ENCODE peak calls at places on chromosomes 3 and 15, in nine cellular contexts. One of them, this sample, is unnamed.

GRCh38 chr15:101181349-101181748 is 70.5 kb downstream of the CHSY1 start:
- DNase-seq in hepatocyte: no peak
- DNase-seq in Right ventricle myocardium superior: no peak
- DNase-seq in HEK293T: no peak
- DNase-seq in AG10803: no peak
- DNase-seq in aorta: no peak
- DNase-seq in activated CD4-positive, alpha-beta T cell treated with anti-CD3 and anti-CD28 coated beads, Interleukin-2, amount 50 U/mL, for 24 hours: no peak
- DNase-seq in upper lobe of right lung: no peak
- DNase-seq in stimulated activated CD4-positive, alpha-beta T cell treated with anti-CD3 and anti-CD28 coated beads, Interleukin-2, amount 100 ng/mL, for 48 hours: no peak
- DNase-seq in this sample: no peak

GRCh38 chr3:46812237-46812791 is 50.9 kb downstream of the MYL3 start:
- DNase-seq in activated CD4-positive, alpha-beta T cell treated with anti-CD3 and anti-CD28 coated beads, Interleukin-2, amount 50 U/mL, for 24 hours: peak
- DNase-seq in hepatocyte: peak
- DNase-seq in HEK293T: peak
- DNase-seq in AG10803: peak
- DNase-seq in stimulated activated CD4-positive, alpha-beta T cell treated with anti-CD3 and anti-CD28 coated beads, Interleukin-2, amount 100 ng/mL, for 48 hours: peak
- DNase-seq in aorta: peak
- DNase-seq in Right ventricle myocardium superior: peak
- DNase-seq in upper lobe of right lung: peak
- DNase-seq in this sample: peak

GRCh38 chr3:157566596-157566995 is 63.4 kb upstream of the VEPH1 start:
- DNase-seq in stimulated activated CD4-positive, alpha-beta T cell treated with anti-CD3 and anti-CD28 coated beads, Interleukin-2, amount 100 ng/mL, for 48 hours: no peak
- DNase-seq in Right ventricle myocardium superior: no peak
- DNase-seq in HEK293T: no peak
- DNase-seq in aorta: no peak
- DNase-seq in upper lobe of right lung: no peak
- DNase-seq in activated CD4-positive, alpha-beta T cell treated with anti-CD3 and anti-CD28 coated beads, Interleukin-2, amount 50 U/mL, for 24 hours: no peak
- DNase-seq in hepatocyte: no peak
- DNase-seq in AG10803: no peak
- DNase-seq in this sample: no peak

GRCh38 chr3:149343951-149344350 is 10.5 kb upstream of the TM4SF18 start:
- DNase-seq in AG10803: no peak
- DNase-seq in HEK293T: no peak
- DNase-seq in stimulated activated CD4-positive, alpha-beta T cell treated with anti-CD3 and anti-CD28 coated beads, Interleukin-2, amount 100 ng/mL, for 48 hours: no peak
- DNase-seq in hepatocyte: no peak
- DNase-seq in aorta: no peak
- DNase-seq in activated CD4-positive, alpha-beta T cell treated with anti-CD3 and anti-CD28 coated beads, Interleukin-2, amount 50 U/mL, for 24 hours: no peak
- DNase-seq in upper lobe of right lung: no peak
- DNase-seq in Right ventricle myocardium superior: no peak
- DNase-seq in this sample: no peak

GRCh38 chr3:46675843-46676567 is 17.5 kb downstream of the ALS2CL start:
- DNase-seq in stimulated activated CD4-positive, alpha-beta T cell treated with anti-CD3 and anti-CD28 coated beads, Interleukin-2, amount 100 ng/mL, for 48 hours: no peak
- DNase-seq in aorta: peak
- DNase-seq in upper lobe of right lung: peak
- DNase-seq in AG10803: no peak
- DNase-seq in activated CD4-positive, alpha-beta T cell treated with anti-CD3 and anti-CD28 coated beads, Interleukin-2, amount 50 U/mL, for 24 hours: no peak
- DNase-seq in HEK293T: no peak
- DNase-seq in Right ventricle myocardium superior: peak
- DNase-seq in hepatocyte: no peak
- DNase-seq in this sample: peak

GRCh38 chr3:167406876-167407492 is 26.9 kb upstream of the ZBBX start:
- DNase-seq in aorta: peak
- DNase-seq in upper lobe of right lung: no peak
- DNase-seq in HEK293T: peak
- DNase-seq in activated CD4-positive, alpha-beta T cell treated with anti-CD3 and anti-CD28 coated beads, Interleukin-2, amount 50 U/mL, for 24 hours: no peak
- DNase-seq in hepatocyte: peak
- DNase-seq in Right ventricle myocardium superior: no peak
- DNase-seq in AG10803: peak
- DNase-seq in stimulated activated CD4-positive, alpha-beta T cell treated with anti-CD3 and anti-CD28 coated beads, Interleukin-2, amount 100 ng/mL, for 48 hours: no peak
- DNase-seq in this sample: no peak

GRCh38 chr3:53188720-53189119 is 27.7 kb downstream of the PRKCD start:
- DNase-seq in HEK293T: no peak
- DNase-seq in hepatocyte: no peak
- DNase-seq in upper lobe of right lung: no peak
- DNase-seq in activated CD4-positive, alpha-beta T cell treated with anti-CD3 and anti-CD28 coated beads, Interleukin-2, amount 50 U/mL, for 24 hours: no peak
- DNase-seq in Right ventricle myocardium superior: no peak
- DNase-seq in aorta: peak
- DNase-seq in AG10803: no peak
- DNase-seq in stimulated activated CD4-positive, alpha-beta T cell treated with anti-CD3 and anti-CD28 coated beads, Interleukin-2, amount 100 ng/mL, for 48 hours: no peak
- DNase-seq in this sample: no peak

GRCh38 chr15:62211348-62211747 is 46.3 kb upstream of the C2CD4B start:
- DNase-seq in upper lobe of right lung: no peak
- DNase-seq in Right ventricle myocardium superior: no peak
- DNase-seq in activated CD4-positive, alpha-beta T cell treated with anti-CD3 and anti-CD28 coated beads, Interleukin-2, amount 50 U/mL, for 24 hours: no peak
- DNase-seq in HEK293T: no peak
- DNase-seq in AG10803: no peak
- DNase-seq in stimulated activated CD4-positive, alpha-beta T cell treated with anti-CD3 and anti-CD28 coated beads, Interleukin-2, amount 100 ng/mL, for 48 hours: no peak
- DNase-seq in aorta: no peak
- DNase-seq in hepatocyte: no peak
- DNase-seq in this sample: no peak

This sample was measured in left lobe of liver.